ENCODE peak calls at places on chromosomes 11 and 22, in six cellular contexts. C is cardiac fibroblast; N is psoas muscle; K is CD8-positive, alpha-beta T cell; P is PC-9; L is fibroblast of mammary gland. E is an unnamed sample.

GRCh38 chr22:38069372-38070249 is 12.4 kb downstream of the PICK1 start:
- DNase-seq in K (no peak), P (no peak), L (peak; percentile 26), N (peak; percentile 96), C (peak; percentile 48), E (peak; percentile 50)

GRCh38 chr11:86484164-86484794 is 109.6 kb downstream of the CCDC81 start:
- DNase-seq in L (peak; percentile 100), C (peak; percentile 91), N (peak; percentile 70), P (peak; percentile 87), K (no peak), E (no peak)

GRCh38 chr22:31947296-31947695 is 3.0 kb downstream of the YWHAH start:
- DNase-seq in K (no peak), C (peak; percentile 51), P (no peak), N (no peak), L (peak; percentile 47), E (no peak)

GRCh38 chr11:45468265-45468856 is 182.2 kb upstream of the SYT13 start:
- DNase-seq in L (peak; percentile 33), N (no peak), P (no peak), K (no peak), C (peak; percentile 85), E (peak; percentile 30)

GRCh38 chr11:2940166-2940929 is 11.1 kb upstream of the PHLDA2 start:
- DNase-seq in L (peak; percentile 40), K (peak; percentile 28), C (peak; percentile 40), N (peak; percentile 68), P (peak; percentile 63), E (no peak)

GRCh38 chr11:34449013-34449412 is 10.3 kb downstream of the CAT start:
- DNase-seq in L (no peak), P (no peak), N (no peak), C (no peak), K (no peak), E (no peak)

GRCh38 chr22:44220727-44221680 is 40.3 kb downstream of the PARVG start:
- DNase-seq in K (no peak), C (no peak), N (no peak), P (no peak), L (no peak), E (no peak)

GRCh38 chr22:20741634-20742581 is 32.0 kb upstream of the SERPIND1 start:
- DNase-seq in C (peak; percentile 21), L (peak; percentile 27), K (peak; percentile 15), N (no peak), P (peak; percentile 21), E (peak; percentile 42)

GRCh38 chr11:12744831-12745502 is 70.7 kb downstream of the TEAD1 start:
- DNase-seq in P (no peak), L (no peak), N (peak; percentile 80), C (no peak), K (no peak), E (peak; percentile 29)

GRCh38 chr11:68271023-68271780 is 571 bp downstream of the C11orf24 start:
- DNase-seq in N (peak; percentile 75), P (peak; percentile 65), K (peak; percentile 27), C (peak; percentile 82), L (peak; percentile 74), E (peak; percentile 62)
- TF ChIP-seq CTCF in N (peak; percentile 47), P (peak; percentile 56), K (peak; percentile 43), C (peak; percentile 57), L (peak; percentile 53), E (peak; percentile 23)

GRCh38 chr11:66313321-66314185 is 3.3 kb downstream of the CD248 start:
- DNase-seq in L (peak; percentile 59), K (no peak), C (peak; percentile 58), P (no peak), N (peak; percentile 63), E (peak; percentile 79)
- TF ChIP-seq CTCF in L (peak; percentile 18), K (no peak), C (peak; percentile 31), P (no peak), N (no peak), E (peak; percentile 25)

GRCh38 chr11:15197696-15198095 is 83.0 kb downstream of the INSC start:
- DNase-seq in P (no peak), C (no peak), N (no peak), L (peak; percentile 55), K (no peak), E (no peak)

GRCh38 chr11:15200696-15201095 is 86.0 kb downstream of the INSC start:
- DNase-seq in C (no peak), K (no peak), P (no peak), N (no peak), L (no peak), E (no peak)

GRCh38 chr11:15196704-15197103 is 82.0 kb downstream of the INSC start:
- DNase-seq in C (no peak), N (no peak), L (no peak), P (no peak), K (no peak), E (no peak)

GRCh38 chr11:15199693-15200092 is 85.0 kb downstream of the INSC start:
- DNase-seq in L (peak; percentile 79), K (no peak), P (no peak), N (peak; percentile 83), C (peak; percentile 10), E (no peak)

GRCh38 chr11:15198284-15198683 is 83.6 kb downstream of the INSC start:
- DNase-seq in K (no peak), N (no peak), C (no peak), L (no peak), P (no peak), E (no peak)
- TF ChIP-seq CTCF in K (no peak), N (no peak), C (no peak), L (no peak), P (no peak), E (no peak)

GRCh38 chr22:25282671-25283561 is 63.5 kb downstream of the CRYBB2 start:
- DNase-seq in K (no peak), C (no peak), L (no peak), P (no peak), N (no peak), E (peak; percentile 59)
- TF ChIP-seq CTCF in K (no peak), C (no peak), L (no peak), P (no peak), N (no peak), E (no peak)

GRCh38 chr11:44110231-44110679 is 14.8 kb downstream of the EXT2 start:
- DNase-seq in K (peak; percentile 34), L (peak; percentile 55), C (peak; percentile 64), N (no peak), P (peak; percentile 39), E (peak; percentile 69)
- TF ChIP-seq CTCF in K (peak; percentile 81), L (peak; percentile 92), C (peak; percentile 82), N (peak; percentile 76), P (peak; percentile 86), E (peak; percentile 80)

GRCh38 chr11:107859459-107860239 is 1.1 kb upstream of the SLC35F2 start:
- DNase-seq in N (peak; percentile 67), P (peak; percentile 69), C (peak; percentile 13), K (no peak), L (peak; percentile 27), E (peak; percentile 20)
- TF ChIP-seq CTCF in N (no peak), P (no peak), C (no peak), K (no peak), L (no peak), E (no peak)